ENCODE peak calls at places on chromosome 20, in ten cellular contexts. P is cardiac fibroblast; G is astrocyte of the spinal cord; Y is A549; I is HFF-Myc; Q is heart right ventricle; F is sigmoid colon; X is upper lobe of right lung; L is PC-9; W is CD8-positive, alpha-beta T cell. M is an unnamed sample.
A peak's percentile ranks its signal among the peaks of the same experiment; 100 is the strongest.

GRCh38 chr20:1804129-1804503 is 91.1 kb upstream of the SIRPA start:
- DNase-seq in Q (no peak), X (no peak), W (no peak), F (no peak), P (no peak), G (no peak), L (no peak), Y (no peak), I (no peak), M (peak; percentile 31)

GRCh38 chr20:51536116-51537069 is 6.1 kb downstream of the NFATC2 start:
- DNase-seq in G (no peak), P (no peak), Q (no peak), X (no peak), Y (no peak), W (no peak), I (no peak), L (no peak), F (peak; percentile 29), M (no peak)

GRCh38 chr20:6679086-6679485 is 88.4 kb upstream of the BMP2 start:
- DNase-seq in I (no peak), Q (no peak), F (no peak), X (no peak), Y (no peak), G (no peak), L (no peak), W (no peak), P (no peak), M (no peak)

GRCh38 chr20:11453430-11453829 is 464.3 kb upstream of the BTBD3 start:
- DNase-seq in F (no peak), W (no peak), G (peak; percentile 68), L (peak; percentile 47), Q (no peak), P (peak; percentile 84), X (no peak), I (no peak), Y (peak; percentile 89), M (no peak)

GRCh38 chr20:40470313-40471260 is 218.4 kb downstream of the MAFB start:
- DNase-seq in G (no peak), X (no peak), F (no peak), Y (no peak), L (no peak), I (no peak), W (no peak), P (no peak), Q (peak; percentile 27), M (no peak)

GRCh38 chr20:3174442-3175263 is 1.3 kb upstream of the LZTS3 start:
- DNase-seq in F (no peak), Q (no peak), Y (peak; percentile 61), X (no peak), L (peak; percentile 38), P (peak; percentile 57), G (peak; percentile 15), I (no peak), W (no peak), M (no peak)

GRCh38 chr20:4569092-4569491 is 152.6 kb upstream of the PRND start:
- DNase-seq in F (no peak), W (no peak), G (no peak), P (no peak), Y (peak; percentile 40), Q (no peak), L (no peak), I (no peak), X (no peak), M (no peak)

GRCh38 chr20:63167026-63167917 is 48.7 kb downstream of the YTHDF1 start:
- DNase-seq in G (no peak), L (no peak), Q (no peak), X (no peak), Y (peak; percentile 74), I (no peak), F (no peak), P (no peak), W (no peak), M (no peak)

GRCh38 chr20:22243063-22243462 is 341.3 kb downstream of the FOXA2 start:
- DNase-seq in F (no peak), G (no peak), L (no peak), W (no peak), I (no peak), P (no peak), X (no peak), Q (no peak), Y (no peak), M (no peak)

GRCh38 chr20:62907377-62908317 is 18.7 kb downstream of the DIDO1 start:
- DNase-seq in P (no peak), I (no peak), Y (no peak), L (no peak), X (no peak), G (no peak), F (no peak), Q (no peak), W (peak; percentile 60), M (no peak)

DNA sequence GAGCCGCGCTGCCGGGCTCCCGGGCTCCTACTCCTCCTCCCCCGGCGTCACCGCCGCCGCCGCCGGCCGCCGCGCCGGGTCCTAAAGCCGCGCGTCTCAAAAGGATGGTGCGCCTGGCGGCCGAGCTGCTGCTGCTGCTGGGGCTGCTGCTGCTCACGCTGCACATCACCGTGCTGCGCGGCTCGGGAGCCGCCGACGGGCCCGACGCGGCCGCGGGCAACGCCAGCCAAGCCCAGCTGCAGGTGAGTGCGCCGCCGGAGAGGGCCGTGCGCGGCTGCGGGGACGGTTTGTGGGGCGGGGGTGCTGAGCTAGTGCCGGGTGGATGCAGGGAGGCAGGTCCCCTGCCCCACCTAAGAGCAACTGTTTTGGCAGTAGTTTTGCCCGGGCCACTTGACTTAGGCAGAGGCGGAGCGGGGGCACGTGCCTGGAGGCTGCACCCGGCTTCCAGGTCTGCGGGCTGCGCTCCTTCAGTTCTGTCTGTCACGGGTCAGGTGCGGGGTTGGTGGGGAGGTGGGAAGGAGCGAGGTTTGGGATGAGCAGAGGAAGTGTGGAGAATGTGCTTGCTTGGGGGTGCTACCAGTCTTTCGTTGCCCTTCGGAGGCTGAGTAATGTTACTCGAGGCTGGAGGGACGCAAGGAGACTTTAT is 722 bp downstream of the ISM1 start:
- DNase-seq in P (peak; percentile 62), I (no peak), L (peak; percentile 43), X (peak; percentile 80), G (peak; percentile 63), W (peak; percentile 66), Y (peak; percentile 73), F (peak; percentile 74), Q (no peak), M (no peak)
- H3K4me3 ChIP-seq in P (peak overlapping the region; percentile 28), I (peak overlapping the region; percentile 17), L (peak overlapping the region; percentile 69), X (peak overlapping the region; percentile 53), G (peak overlapping the region; percentile 7), W (peak overlapping the region; percentile 57), Y (peak overlapping the region; percentile 86), F (peak overlapping the region; percentile 62), Q (peak overlapping the region; percentile 62), M (peak overlapping the region; percentile 81)

GRCh38 chr20:43988867-43989266 is 74.2 kb downstream of the TOX2 start:
- DNase-seq in X (no peak), G (peak; percentile 29), F (no peak), L (no peak), Q (no peak), Y (no peak), I (no peak), P (peak; percentile 52), W (no peak), M (no peak)

GRCh38 chr20:43987531-43987930 is 72.9 kb downstream of the TOX2 start:
- DNase-seq in X (no peak), Q (no peak), P (no peak), W (no peak), Y (no peak), L (peak; percentile 50), F (no peak), I (no peak), G (no peak), M (no peak)

GRCh38 chr20:43988451-43988850 is 73.8 kb downstream of the TOX2 start:
- DNase-seq in Y (no peak), Q (no peak), I (no peak), X (no peak), P (no peak), G (no peak), W (no peak), L (no peak), F (no peak), M (no peak)

GRCh38 chr20:43985608-43986316 is 71.1 kb downstream of the TOX2 start:
- DNase-seq in F (no peak), W (no peak), P (no peak), I (no peak), L (no peak), Y (no peak), Q (no peak), G (no peak), X (no peak), M (no peak)

GRCh38 chr20:43987018-43987417 is 72.4 kb downstream of the TOX2 start:
- DNase-seq in W (no peak), I (no peak), Q (no peak), F (no peak), L (no peak), G (no peak), Y (no peak), X (no peak), P (no peak), M (no peak)
- TF ChIP-seq CTCF in W (no peak), I (no peak), Q (no peak), F (no peak), L (no peak), G (no peak), Y (no peak), X (no peak), P (no peak), M (no peak)

GRCh38 chr20:48079028-48079427 is 293.7 kb upstream of the SULF2 start:
- DNase-seq in W (no peak), I (no peak), F (no peak), G (no peak), P (no peak), X (no peak), Y (no peak), L (no peak), Q (no peak), M (no peak)

GRCh38 chr20:48070961-48071645 is 285.8 kb upstream of the SULF2 start:
- DNase-seq in G (no peak), Q (no peak), Y (no peak), X (no peak), I (no peak), L (no peak), F (no peak), P (no peak), W (no peak), M (no peak)

GRCh38 chr20:48076247-48076646 is 291.0 kb upstream of the SULF2 start:
- DNase-seq in F (no peak), G (no peak), X (no peak), I (no peak), P (no peak), Q (no peak), W (no peak), L (no peak), Y (no peak), M (no peak)

GRCh38 chr20:48076772-48077171 is 291.5 kb upstream of the SULF2 start:
- DNase-seq in F (no peak), Q (no peak), W (no peak), I (no peak), Y (no peak), X (no peak), L (no peak), P (no peak), G (no peak), M (no peak)

GRCh38 chr20:48075591-48076174 is 290.4 kb upstream of the SULF2 start:
- DNase-seq in L (peak; percentile 56), I (no peak), X (no peak), F (no peak), P (no peak), Y (no peak), Q (no peak), G (no peak), W (no peak), M (no peak)
- H3K4me3 ChIP-seq in L (no peak overlapping the region), I (no peak overlapping the region), X (no peak overlapping the region), F (no peak overlapping the region), P (no peak overlapping the region), Y (no peak overlapping the region), Q (no peak overlapping the region), G (no peak overlapping the region), W (no peak overlapping the region), M (no peak overlapping the region)

GRCh38 chr20:21125849-21126840 is at the start of gene KIZ:
- DNase-seq in W (peak; percentile 99), X (peak; percentile 99), G (peak; percentile 96), P (peak; percentile 95), Q (peak; percentile 95), F (peak; percentile 98), I (peak; percentile 66), L (peak; percentile 78), Y (peak; percentile 97), M (peak; percentile 96)
- TF ChIP-seq CTCF in W (peak; percentile 53), X (peak; percentile 43), G (peak; percentile 32), P (peak; percentile 29), Q (peak; percentile 55), F (peak; percentile 28), I (peak; percentile 13), L (peak; percentile 33), Y (no peak), M (no peak)

M was measured in coronary artery.